ENCODE peak calls at places on chromosomes 2 and 18, in four cellular contexts. One of them, this sample, is unnamed.

GRCh38 chr2:98833172-98833916 is 102.4 kb upstream of the MGAT4A start:
- DNase-seq in H1: no peak
- DNase-seq in GM12878: no peak
- DNase-seq in K562: no peak
- DNase-seq in this sample: no peak

GRCh38 chr2:33000986-33001385 is 54.2 kb downstream of the LTBP1 start:
- DNase-seq in K562: no peak
- DNase-seq in H1: no peak
- DNase-seq in GM12878: no peak
- DNase-seq in this sample: no peak

GRCh38 chr2:28927878-28928277 is 33.4 kb downstream of the WDR43 start:
- DNase-seq in K562: no peak
- DNase-seq in GM12878: no peak
- DNase-seq in H1: no peak
- DNase-seq in this sample: no peak

GRCh38 chr2:165891943-165892342 is 61.6 kb downstream of the TTC21B start:
- DNase-seq in GM12878: no peak
- DNase-seq in H1: no peak
- DNase-seq in K562: no peak
- DNase-seq in this sample: no peak

GRCh38 chr2:23859983-23860382 is 66.9 kb downstream of the ATAD2B start:
- DNase-seq in GM12878: no peak
- DNase-seq in H1: no peak
- DNase-seq in K562: peak; percentile 4
- DNase-seq in this sample: no peak

GRCh38 chr2:170554278-170554955 is 160.7 kb upstream of the SP5 start:
- DNase-seq in GM12878: no peak
- DNase-seq in K562: no peak
- DNase-seq in H1: no peak
- DNase-seq in this sample: no peak

GRCh38 chr2:55268288-55268906 is 634 bp downstream of the MTIF2 start:
- DNase-seq in K562: no peak
- DNase-seq in GM12878: no peak
- DNase-seq in H1: no peak
- DNase-seq in this sample: no peak

GRCh38 chr18:1026930-1027329 is 122.3 kb downstream of the ADCYAP1 start:
- DNase-seq in H1: no peak
- DNase-seq in GM12878: no peak
- DNase-seq in K562: no peak
- DNase-seq in this sample: no peak

GRCh38 chr2:160061533-160062282 is 707 bp downstream of the PLA2R1 start:
- DNase-seq in GM12878: no peak
- DNase-seq in K562: no peak
- DNase-seq in H1: no peak
- DNase-seq in this sample: peak; percentile 20

GRCh38 chr18:2895391-2895790 is 48.6 kb downstream of the EMILIN2 start:
- DNase-seq in H1: no peak
- DNase-seq in K562: no peak
- DNase-seq in GM12878: no peak
- DNase-seq in this sample: no peak

GRCh38 chr2:45404807-45405297 is 206.2 kb downstream of the SRBD1 start:
- DNase-seq in K562: no peak
- DNase-seq in GM12878: no peak
- DNase-seq in H1: no peak
- DNase-seq in this sample: no peak

GRCh38 chr2:230537531-230537976 is 121.6 kb downstream of the SP100 start:
- DNase-seq in H1: no peak
- DNase-seq in K562: no peak
- DNase-seq in GM12878: peak; percentile 71
- DNase-seq in this sample: peak; percentile 10

GRCh38 chr2:11713815-11714214 is 32.6 kb upstream of the LPIN1 start:
- DNase-seq in H1: no peak
- DNase-seq in K562: peak; percentile 31
- DNase-seq in GM12878: no peak
- DNase-seq in this sample: no peak

GRCh38 chr2:60227014-60227413 is 326.4 kb downstream of the BCL11A start:
- DNase-seq in H1: no peak
- DNase-seq in GM12878: no peak
- DNase-seq in K562: no peak
- DNase-seq in this sample: no peak

GRCh38 chr18:10086458-10086857 is 172.6 kb downstream of the VAPA start:
- DNase-seq in H1: no peak
- DNase-seq in GM12878: no peak
- DNase-seq in K562: no peak
- DNase-seq in this sample: no peak

GRCh38 chr18:62659698-62660097 is 55.6 kb upstream of the PHLPP1 start:
- DNase-seq in GM12878: no peak
- DNase-seq in K562: no peak
- DNase-seq in H1: no peak
- DNase-seq in this sample: no peak

GRCh38 chr2:6945087-6945813 is 28.0 kb downstream of the RNF144A start:
- DNase-seq in H1: no peak
- DNase-seq in K562: no peak
- DNase-seq in GM12878: peak; percentile 72
- DNase-seq in this sample: no peak

GRCh38 chr2:26298286-26298637 is 47.7 kb upstream of the SELENOI start:
- DNase-seq in H1: no peak
- DNase-seq in K562: no peak
- DNase-seq in GM12878: no peak
- DNase-seq in this sample: no peak

GRCh38 chr2:25960920-25961319 is 21.4 kb downstream of the KIF3C start:
- DNase-seq in H1: no peak
- DNase-seq in K562: no peak
- DNase-seq in GM12878: no peak
- DNase-seq in this sample: no peak

GRCh38 chr2:79670198-79670597 is 157.3 kb downstream of the CTNNA2 start:
- DNase-seq in H1: peak; percentile 79
- DNase-seq in K562: peak; percentile 2
- DNase-seq in GM12878: no peak
- DNase-seq in this sample: no peak

GRCh38 chr2:134122610-134123009 is 131.3 kb upstream of the MGAT5 start:
- DNase-seq in GM12878: no peak
- DNase-seq in H1: no peak
- DNase-seq in K562: no peak
- DNase-seq in this sample: no peak

GRCh38 chr2:189555243-189555642 is 25.3 kb downstream of the SLC40A1 start:
- DNase-seq in H1: no peak
- DNase-seq in GM12878: no peak
- DNase-seq in K562: no peak
- DNase-seq in this sample: no peak

GRCh38 chr2:128635361-128635900 is 316.8 kb upstream of the HS6ST1 start:
- DNase-seq in K562: no peak
- DNase-seq in GM12878: no peak
- DNase-seq in H1: peak; percentile 41
- DNase-seq in this sample: no peak

GRCh38 chr18:7177131-7177744 is 53.7 kb upstream of the LRRC30 start:
- DNase-seq in H1: no peak
- DNase-seq in K562: peak; percentile 65
- DNase-seq in GM12878: no peak
- DNase-seq in this sample: no peak

GRCh38 chr2:158953454-158953853 is 15.0 kb upstream of the TANC1 start:
- DNase-seq in K562: no peak
- DNase-seq in H1: no peak
- DNase-seq in GM12878: no peak
- DNase-seq in this sample: no peak

GRCh38 chr2:63078852-63079606 is 28.4 kb downstream of the OTX1 start:
- DNase-seq in H1: peak; percentile 78
- DNase-seq in K562: peak; percentile 47
- DNase-seq in GM12878: no peak
- DNase-seq in this sample: no peak

GRCh38 chr2:196657332-196657731 is 17.8 kb downstream of the CCDC150 start:
- DNase-seq in H1: no peak
- DNase-seq in GM12878: no peak
- DNase-seq in K562: no peak
- DNase-seq in this sample: no peak

GRCh38 chr2:42224422-42225067 is 55.4 kb downstream of the EML4 start:
- DNase-seq in GM12878: no peak
- DNase-seq in K562: no peak
- DNase-seq in H1: no peak
- DNase-seq in this sample: no peak

GRCh38 chr2:218030409-218031195 is 27.8 kb upstream of the TNS1 start:
- DNase-seq in K562: no peak
- DNase-seq in GM12878: no peak
- DNase-seq in H1: peak; percentile 37
- DNase-seq in this sample: no peak

GRCh38 chr2:51013060-51013746 is 18.7 kb downstream of the NRXN1 start:
- DNase-seq in H1: no peak
- DNase-seq in K562: no peak
- DNase-seq in GM12878: no peak
- DNase-seq in this sample: no peak

GRCh38 chr18:57150828-57151227 is 3.9 kb downstream of the BOD1L2 start:
- DNase-seq in K562: no peak
- DNase-seq in H1: peak; percentile 70
- DNase-seq in GM12878: no peak
- DNase-seq in this sample: no peak
- TF ChIP-seq TAF1 in K562: no peak
- TF ChIP-seq TAF1 in H1: no peak
- TF ChIP-seq TAF1 in GM12878: no peak
- TF ChIP-seq TAF1 in this sample: no peak

GRCh38 chr18:57789759-57790158 is 13.4 kb downstream of the ATP8B1 start:
- DNase-seq in GM12878: no peak
- DNase-seq in K562: no peak
- DNase-seq in H1: no peak
- DNase-seq in this sample: no peak
- TF ChIP-seq POLR2A in GM12878: no peak
- TF ChIP-seq POLR2A in K562: no peak
- TF ChIP-seq POLR2A in H1: no peak
- TF ChIP-seq POLR2A in this sample: no peak

GRCh38 chr2:227351639-227352038 is 26.6 kb downstream of the MFF start:
- DNase-seq in H1: no peak
- DNase-seq in GM12878: peak; percentile 37
- DNase-seq in K562: no peak
- DNase-seq in this sample: no peak
- TF ChIP-seq POLR2AphosphoS5 in H1: no peak
- TF ChIP-seq POLR2AphosphoS5 in GM12878: peak; percentile 37
- TF ChIP-seq POLR2AphosphoS5 in K562: no peak
- TF ChIP-seq POLR2AphosphoS5 in this sample: peak; percentile 37

GRCh38 chr18:58862404-58862803 is 2.3 kb upstream of the ZNF532 start:
- DNase-seq in GM12878: no peak
- DNase-seq in H1: no peak
- DNase-seq in K562: no peak
- DNase-seq in this sample: no peak

GRCh38 chr18:58859935-58860334 is 4.7 kb upstream of the ZNF532 start:
- DNase-seq in GM12878: no peak
- DNase-seq in K562: no peak
- DNase-seq in H1: no peak
- DNase-seq in this sample: no peak

GRCh38 chr18:58861853-58862252 is 2.8 kb upstream of the ZNF532 start:
- DNase-seq in GM12878: no peak
- DNase-seq in H1: no peak
- DNase-seq in K562: no peak
- DNase-seq in this sample: no peak

GRCh38 chr18:58860747-58861224 is 3.9 kb upstream of the ZNF532 start:
- DNase-seq in H1: no peak
- DNase-seq in K562: no peak
- DNase-seq in GM12878: no peak
- DNase-seq in this sample: no peak

GRCh38 chr18:58861353-58861752 is 3.3 kb upstream of the ZNF532 start:
- DNase-seq in K562: no peak
- DNase-seq in H1: no peak
- DNase-seq in GM12878: no peak
- DNase-seq in this sample: no peak
- TF ChIP-seq TAF1 in K562: no peak
- TF ChIP-seq TAF1 in H1: no peak
- TF ChIP-seq TAF1 in GM12878: no peak
- TF ChIP-seq TAF1 in this sample: no peak

GRCh38 chr2:237858294-237859081 is 935 bp upstream of the RAMP1 start:
- DNase-seq in H1: peak; percentile 69
- DNase-seq in GM12878: peak; percentile 11
- DNase-seq in K562: peak; percentile 62
- DNase-seq in this sample: peak; percentile 23
- TF ChIP-seq POLR2A in H1: no peak
- TF ChIP-seq POLR2A in GM12878: no peak
- TF ChIP-seq POLR2A in K562: no peak
- TF ChIP-seq POLR2A in this sample: no peak

DNA sequence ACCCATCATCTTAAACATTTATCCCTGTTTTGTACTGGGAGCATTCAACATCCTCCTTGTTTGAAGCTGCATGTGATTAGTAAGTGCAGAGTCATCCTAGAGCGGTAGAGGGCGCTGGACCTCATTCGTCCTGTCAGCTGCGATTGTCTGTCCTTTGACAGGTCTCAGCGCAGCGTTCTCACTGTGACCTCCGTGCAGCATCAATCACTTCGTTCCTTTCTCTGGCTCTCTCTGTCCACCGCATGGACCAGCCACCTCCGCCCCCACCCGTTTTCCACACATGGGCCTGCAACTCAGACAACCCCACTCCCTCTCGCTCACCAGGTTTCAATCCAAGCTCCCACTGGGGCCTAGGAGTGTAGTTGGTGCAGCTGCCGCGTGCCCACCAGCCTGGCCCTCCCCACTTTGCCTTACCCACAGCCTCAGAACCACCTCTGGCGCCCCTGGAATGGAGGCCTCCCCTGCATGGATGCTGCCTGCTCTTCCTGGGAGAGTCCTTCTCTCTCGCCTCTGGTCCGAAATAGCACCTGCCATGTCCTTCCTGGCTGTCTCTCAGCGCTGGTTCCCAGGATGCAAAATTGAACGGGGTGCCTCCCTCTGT is 90.5 kb downstream of the NDUFA10 start:
- DNase-seq in K562: peak; percentile 61
- DNase-seq in GM12878: no peak
- DNase-seq in H1: peak; percentile 85
- DNase-seq in this sample: no peak
- TF ChIP-seq POLR2AphosphoS5 in K562: no peak
- TF ChIP-seq POLR2AphosphoS5 in GM12878: no peak
- TF ChIP-seq POLR2AphosphoS5 in H1: no peak
- TF ChIP-seq POLR2AphosphoS5 in this sample: no peak

DNA sequence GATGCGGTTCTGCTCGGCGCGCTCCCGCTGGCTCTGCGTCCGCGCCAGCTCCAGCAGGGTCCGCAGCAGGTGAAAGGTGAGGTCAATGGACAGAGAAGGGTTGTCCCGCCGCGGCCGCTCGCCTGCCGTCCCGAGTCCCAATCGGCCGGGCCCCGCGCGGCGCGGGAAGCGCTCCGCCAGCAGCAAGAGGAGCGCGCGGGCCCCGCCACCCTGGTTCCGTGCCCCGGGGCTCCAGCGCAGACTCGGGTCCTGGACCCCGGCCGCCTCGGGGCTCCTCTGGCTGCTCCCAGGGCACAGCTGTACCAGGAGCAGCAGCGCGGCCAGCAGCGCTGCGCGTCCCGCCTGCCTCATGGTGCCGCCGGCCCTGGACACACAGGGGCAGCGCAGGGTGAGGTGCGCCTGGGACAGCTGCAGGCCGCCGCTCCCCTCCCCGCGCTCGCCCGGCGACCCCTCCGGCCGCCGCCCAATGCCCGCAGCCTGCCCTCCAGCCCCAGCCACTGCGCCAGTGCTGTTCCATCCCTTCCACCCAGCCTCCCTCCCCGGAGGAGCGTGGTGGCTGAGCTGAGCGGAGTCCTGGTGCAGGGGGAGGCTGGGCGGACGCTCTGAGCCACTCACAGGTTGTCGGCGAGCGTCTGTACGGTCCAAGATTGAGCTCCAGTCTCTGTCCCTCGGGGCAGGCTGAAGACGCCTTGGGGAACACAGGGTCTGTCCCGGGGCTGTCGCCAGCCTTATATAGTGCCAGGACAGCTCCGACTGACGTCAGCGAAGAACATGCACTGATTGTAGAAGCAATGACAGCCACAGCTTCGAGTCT is 493 bp downstream of the UCN start:
- DNase-seq in K562: no peak
- DNase-seq in H1: peak; percentile 64
- DNase-seq in GM12878: no peak
- DNase-seq in this sample: no peak
- TF ChIP-seq TAF1 in K562: no peak
- TF ChIP-seq TAF1 in H1: no peak
- TF ChIP-seq TAF1 in GM12878: no peak
- TF ChIP-seq TAF1 in this sample: no peak